ENCODE peak calls at places on chromosomes 12 and 14, in six cellular contexts. U is heart left ventricle, Z is HCT116, G is fibroblast of lung, I is B cell, E is neural crest cell. J is an unnamed sample.

GRCh38 chr12:68863109-68863770 is 55.3 kb downstream of the MDM2 start:
- DNase-seq in I (no peak), U (no peak), G (no peak), Z (no peak), E (no peak), J (no peak)

GRCh38 chr12:121789233-121789781 is 4.2 kb downstream of the RHOF start:
- DNase-seq in E (no peak), U (no peak), G (no peak), Z (no peak), I (peak; percentile 75), J (no peak)

GRCh38 chr14:87097021-87097420 is 896.0 kb downstream of the GALC start:
- DNase-seq in G (peak; percentile 67), E (no peak), U (no peak), I (no peak), Z (no peak), J (peak; percentile 3)

GRCh38 chr12:851913-852312 is 97.6 kb downstream of the RAD52 start:
- DNase-seq in Z (no peak), U (no peak), E (no peak), G (peak; percentile 79), I (no peak), J (peak; percentile 83)

GRCh38 chr12:110335481-110336045 is 54.5 kb downstream of the ATP2A2 start:
- DNase-seq in E (no peak), U (no peak), I (no peak), G (no peak), Z (no peak), J (no peak)

GRCh38 chr12:44240186-44240585 is 404.3 kb downstream of the TMEM117 start:
- DNase-seq in I (no peak), G (no peak), E (no peak), Z (no peak), U (no peak), J (no peak)

GRCh38 chr14:96461950-96462798 is 40.0 kb upstream of the PAPOLA start:
- DNase-seq in E (no peak), Z (no peak), U (no peak), I (no peak), G (no peak), J (no peak)

GRCh38 chr12:39931857-39932256 is 174.0 kb downstream of the SLC2A13 start:
- DNase-seq in E (no peak), I (no peak), G (no peak), U (no peak), Z (no peak), J (peak; percentile 72)

GRCh38 chr14:72625689-72626088 is 268.2 kb downstream of the DPF3 start:
- DNase-seq in U (no peak), I (no peak), Z (no peak), E (no peak), G (no peak), J (no peak)

GRCh38 chr12:71371132-71371531 is 68.5 kb upstream of the LGR5 start:
- DNase-seq in G (peak; percentile 3), U (no peak), Z (peak; percentile 3), E (no peak), I (no peak), J (peak; percentile 25)

GRCh38 chr12:47415054-47415453 is 290.8 kb downstream of the RPAP3 start:
- DNase-seq in G (peak; percentile 36), I (no peak), U (no peak), E (no peak), Z (no peak), J (no peak)

GRCh38 chr12:115916910-115917668 is 360.4 kb downstream of the MED13L start:
- DNase-seq in E (peak; percentile 65), I (peak; percentile 75), Z (peak; percentile 31), G (no peak), U (peak; percentile 53), J (peak; percentile 15)

GRCh38 chr12:23980826-23981225 is 31.4 kb upstream of the SOX5 start:
- DNase-seq in E (no peak), U (no peak), G (no peak), I (no peak), Z (no peak), J (no peak)

GRCh38 chr12:60689137-60689536 is 1093.3 kb downstream of the SLC16A7 start:
- DNase-seq in I (no peak), G (no peak), U (no peak), E (no peak), Z (peak; percentile 4), J (no peak)

GRCh38 chr14:29652586-29652985 is 275.1 kb downstream of the PRKD1 start:
- DNase-seq in E (no peak), G (peak; percentile 45), I (no peak), Z (no peak), U (no peak), J (peak; percentile 31)

GRCh38 chr14:79809849-79810612 is 401.3 kb downstream of the DIO2 start:
- DNase-seq in I (no peak), Z (no peak), E (no peak), U (no peak), G (peak; percentile 12), J (peak; percentile 25)

GRCh38 chr12:65826513-65827171 is 2.4 kb downstream of the HMGA2 start:
- DNase-seq in U (no peak), Z (no peak), I (no peak), G (peak; percentile 83), E (no peak), J (peak; percentile 59)

GRCh38 chr14:71021347-71022014 is 114.2 kb downstream of the PCNX1 start:
- DNase-seq in G (peak; percentile 84), E (no peak), I (no peak), U (no peak), Z (peak; percentile 8), J (peak; percentile 45)

GRCh38 chr12:50888666-50889065 is 45.9 kb downstream of the TMPRSS12 start:
- DNase-seq in Z (no peak), U (no peak), I (no peak), G (no peak), E (no peak), J (no peak)

GRCh38 chr14:78697341-78697740 is 527.2 kb downstream of the NRXN3 start:
- DNase-seq in I (no peak), E (no peak), U (no peak), Z (peak; percentile 3), G (peak; percentile 38), J (peak; percentile 22)

GRCh38 chr12:989751-990278 is 1.2 kb upstream of the ERC1 start:
- DNase-seq in U (peak; percentile 24), E (no peak), Z (no peak), I (peak; percentile 19), G (peak; percentile 81), J (peak; percentile 74)

GRCh38 chr14:31549817-31550216 is 11.4 kb upstream of the NUBPL start:
- DNase-seq in I (no peak), G (no peak), U (no peak), E (no peak), Z (no peak), J (no peak)

GRCh38 chr14:31541702-31542101 is 19.5 kb upstream of the NUBPL start:
- DNase-seq in E (no peak), I (no peak), Z (no peak), U (no peak), G (no peak), J (no peak)

GRCh38 chr14:31545328-31545727 is 15.9 kb upstream of the NUBPL start:
- DNase-seq in E (no peak), I (no peak), Z (no peak), G (no peak), U (no peak), J (no peak)

GRCh38 chr14:31543969-31544799 is 17.0 kb upstream of the NUBPL start:
- DNase-seq in U (no peak), I (no peak), G (no peak), E (no peak), Z (peak; percentile 4), J (peak; percentile 32)
- TF ChIP-seq CTCF in U (no peak), I (peak; percentile 28), G (no peak), E (peak; percentile 41), Z (peak; percentile 45), J (peak; percentile 47)

DNA sequence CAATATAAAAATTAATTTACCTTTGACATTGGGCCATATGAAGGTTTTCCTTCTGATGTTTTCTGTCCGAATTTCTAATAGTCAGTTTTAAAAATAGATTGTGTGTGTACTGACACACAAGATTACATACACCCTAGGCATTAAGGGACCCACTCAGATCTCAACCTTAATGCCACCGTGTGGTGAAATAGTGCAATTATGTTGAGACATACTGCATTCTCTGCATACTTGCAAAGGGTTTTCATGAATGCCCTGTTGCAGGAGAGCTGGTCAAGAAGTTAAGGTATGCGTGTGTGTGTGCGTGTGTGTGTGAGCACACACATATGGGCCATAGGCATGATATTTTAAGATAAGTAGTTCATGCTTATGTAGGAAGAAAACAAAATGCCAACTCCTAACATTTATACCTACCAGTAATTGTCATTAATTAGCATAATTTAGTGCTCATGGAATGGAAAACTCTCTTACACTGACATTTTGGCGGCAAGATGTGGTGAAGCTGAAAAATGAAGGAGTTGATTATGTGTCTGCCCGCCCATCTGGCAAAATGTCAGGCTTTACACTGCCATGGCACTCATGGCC is 58.8 kb downstream of the PIK3C2G start:
- DNase-seq in I (no peak), U (no peak), Z (peak; percentile 47), G (peak; percentile 89), E (peak; percentile 10), J (peak; percentile 92)
- TF ChIP-seq CTCF in I (no peak), U (peak; percentile 32), Z (peak; percentile 47), G (peak; percentile 34), E (peak; percentile 85), J (peak; percentile 53)

GRCh38 chr12:67222302-67222701 is 46.9 kb upstream of the CAND1 start:
- DNase-seq in U (no peak), G (peak; percentile 24), I (no peak), Z (peak; percentile 4), E (no peak), J (peak; percentile 14)
- TF ChIP-seq CTCF in U (no peak), G (peak; percentile 22), I (no peak), Z (peak; percentile 40), E (peak; percentile 58), J (peak; percentile 32)

GRCh38 chr12:16076970-16077527 is 165.9 kb downstream of the DERA start:
- DNase-seq in Z (no peak), G (no peak), U (no peak), E (no peak), I (no peak), J (no peak)

GRCh38 chr12:16075887-16076286 is 164.8 kb downstream of the DERA start:
- DNase-seq in E (no peak), Z (no peak), U (no peak), I (no peak), G (no peak), J (no peak)

DNA sequence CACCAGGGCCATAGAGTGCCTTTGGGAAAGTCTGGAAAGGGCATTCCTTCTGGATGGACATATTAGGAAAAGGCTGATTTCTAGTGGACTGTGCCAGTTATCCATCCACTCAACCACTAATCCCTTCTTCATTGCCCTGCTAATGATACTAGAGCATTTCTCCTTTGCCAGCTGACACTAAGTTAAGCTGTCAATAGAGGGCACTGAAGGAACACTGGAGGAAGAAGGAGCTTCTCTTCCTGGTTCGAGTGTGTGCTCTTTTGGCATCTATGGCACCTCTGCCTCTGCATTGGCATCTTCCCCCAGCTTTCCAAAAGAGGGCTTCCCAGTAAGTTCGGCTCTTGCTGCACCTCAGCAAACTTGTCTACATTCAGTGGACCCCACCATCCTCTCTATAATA is 165.4 kb downstream of the DERA start:
- DNase-seq in E (no peak), U (no peak), G (no peak), I (no peak), Z (peak; percentile 29), J (peak; percentile 29)
- TF ChIP-seq CTCF in E (peak; percentile 54), U (no peak), G (no peak), I (no peak), Z (peak; percentile 56), J (peak; percentile 43)

GRCh38 chr14:106652494-106652893 is 1126.1 kb downstream of the TMEM121 start:
- DNase-seq in G (no peak), E (no peak), I (no peak), U (no peak), Z (no peak), J (no peak)
- TF ChIP-seq CTCF in G (no peak), E (no peak), I (no peak), U (no peak), Z (no peak), J (no peak)